ENCODE peak calls at places on chromosomes 5 and 9, in eight cellular contexts. C is gastrocnemius medialis; Z is GM12864; K is naive thymus-derived CD8-positive, alpha-beta T cell; H is pancreas; N is effector CD8-positive, alpha-beta T cell; L is activated T-helper 1 cell treated with anti-CD3 and anti-CD28 coated beads, Interleukin-12 subunit alpha, Interleukin-12 subunit beta, Interleukin-2, Interleukin-4 antibody, amounts not matched to agents 30 ng/mL and 10 ng/mL and 1 ng/mL, durations not matched to agents 14 hours and 24 hours and 36 hours; F is stimulated activated CD4-positive, alpha-beta T cell treated with anti-CD3 and anti-CD28 coated beads, Interleukin-12 subunit alpha, Interleukin-12 subunit beta, amount 100 ng/mL, for 4 hours. R is an unnamed sample.

GRCh38 chr9:116705531-116705930 is 18.4 kb downstream of the TRIM32 start:
- DNase-seq in C (no peak), Z (no peak), K (no peak), H (no peak), N (no peak), L (no peak), F (no peak), R (no peak)

GRCh38 chr5:168409601-168410458 is 76.4 kb upstream of the RARS1 start:
- DNase-seq in C (no peak), Z (no peak), K (no peak), H (no peak), N (no peak), L (no peak), F (no peak), R (no peak)

GRCh38 chr5:3024126-3024525 is 272.6 kb upstream of the IRX2 start:
- DNase-seq in C (no peak), Z (no peak), K (no peak), H (no peak), N (no peak), L (no peak), F (no peak), R (no peak)

GRCh38 chr9:132555528-132555927 is 26.9 kb upstream of the BARHL1 start:
- DNase-seq in C (no peak), Z (no peak), K (no peak), H (no peak), N (no peak), L (no peak), F (no peak), R (no peak)

GRCh38 chr9:68999393-69000105 is 14.4 kb downstream of the PRKACG start:
- DNase-seq in C (peak; percentile 48), Z (peak; percentile 68), K (peak; percentile 78), H (peak; percentile 77), N (peak; percentile 30), L (peak; percentile 58), F (peak; percentile 34), R (peak; percentile 25)

GRCh38 chr9:4762889-4763521 is 22.0 kb upstream of the AK3 start:
- DNase-seq in C (no peak), Z (no peak), K (no peak), H (no peak), N (no peak), L (no peak), F (no peak), R (no peak)

GRCh38 chr5:151675225-151675955 is 11.3 kb downstream of the SPARC start:
- DNase-seq in C (no peak), Z (no peak), K (no peak), H (no peak), N (no peak), L (no peak), F (no peak), R (no peak)

GRCh38 chr5:143403357-143403606 is 204 bp downstream of the NR3C1 start:
- DNase-seq in C (no peak), Z (no peak), K (no peak), H (no peak), N (no peak), L (no peak), F (no peak), R (no peak)

GRCh38 chr9:133590231-133590855 is 18.8 kb downstream of the FAM163B start:
- DNase-seq in C (no peak), Z (no peak), K (no peak), H (no peak), N (no peak), L (no peak), F (no peak), R (no peak)

GRCh38 chr5:72597456-72597948 is 90.3 kb upstream of the ZNF366 start:
- DNase-seq in C (peak; percentile 48), Z (no peak), K (no peak), H (no peak), N (no peak), L (no peak), F (no peak), R (no peak)

GRCh38 chr5:69491838-69492390 is 676 bp upstream of the OCLN start:
- DNase-seq in C (no peak), Z (no peak), K (no peak), H (no peak), N (no peak), L (no peak), F (no peak), R (no peak)

GRCh38 chr5:87831499-87831898 is 418.8 kb upstream of the CCNH start:
- DNase-seq in C (no peak), Z (no peak), K (no peak), H (no peak), N (no peak), L (no peak), F (no peak), R (no peak)

GRCh38 chr9:124764774-124765438 is 6.2 kb downstream of the NR6A1 start:
- DNase-seq in C (no peak), Z (no peak), K (no peak), H (no peak), N (no peak), L (no peak), F (no peak), R (peak; percentile 61)

GRCh38 chr5:139285651-139286392 is 7.7 kb upstream of the MATR3 start:
- DNase-seq in C (no peak), Z (no peak), K (no peak), H (no peak), N (no peak), L (no peak), F (no peak), R (no peak)

GRCh38 chr9:5186416-5187169 is 1.2 kb upstream of the INSL6 start:
- DNase-seq in C (peak; percentile 30), Z (peak; percentile 24), K (peak; percentile 70), H (peak; percentile 63), N (peak; percentile 30), L (peak; percentile 46), F (peak; percentile 30), R (peak; percentile 26)

GRCh38 chr5:56128166-56128565 is 105.0 kb downstream of the ANKRD55 start:
- DNase-seq in C (no peak), Z (no peak), K (peak; percentile 20), H (no peak), N (no peak), L (peak; percentile 23), F (peak; percentile 35), R (no peak)

GRCh38 chr5:140800816-140801493 is at the start of gene PCDHA3:
- DNase-seq in C (no peak), Z (no peak), K (no peak), H (no peak), N (no peak), L (no peak), F (no peak), R (no peak)